ENCODE peak calls at places on chromosomes 7 and 10, in five cellular contexts. Z is lower lobe of right lung, Y is H9, C is brain microvascular endothelial cell, E is substantia nigra. O is an unnamed sample.

GRCh38 chr7:112970771-112971170 is 115.9 kb downstream of the GPR85 start:
- DNase-seq in Z (no peak), Y (no peak), C (no peak), E (no peak), O (no peak)

GRCh38 chr7:131302876-131303707 is 24.6 kb upstream of the MKLN1 start:
- DNase-seq in Z (no peak), Y (peak; percentile 66), C (no peak), E (no peak), O (no peak)

GRCh38 chr7:33832326-33832725 is 73.0 kb upstream of the BMPER start:
- DNase-seq in Z (no peak), Y (no peak), C (no peak), E (no peak), O (no peak)

GRCh38 chr7:79531116-79531515 is 77.6 kb upstream of the MAGI2 start:
- DNase-seq in Z (no peak), Y (no peak), C (no peak), E (no peak), O (no peak)

GRCh38 chr10:126561499-126562208 is 108.8 kb downstream of the C10orf90 start:
- DNase-seq in Z (no peak), Y (no peak), C (no peak), E (peak; percentile 70), O (no peak)

GRCh38 chr10:76430330-76430729 is 998.9 kb downstream of the LRMDA start:
- DNase-seq in Z (no peak), Y (no peak), C (no peak), E (no peak), O (no peak)

GRCh38 chr10:32948451-32948850 is 9.6 kb downstream of the ITGB1 start:
- DNase-seq in Z (no peak), Y (no peak), C (no peak), E (no peak), O (no peak)

GRCh38 chr10:5645375-5645774 is 21.0 kb downstream of the ASB13 start:
- DNase-seq in Z (no peak), Y (no peak), C (no peak), E (no peak), O (no peak)

GRCh38 chr10:130246113-130246512 is 109.9 kb downstream of the GLRX3 start:
- DNase-seq in Z (no peak), Y (no peak), C (no peak), E (no peak), O (no peak)

GRCh38 chr10:124106241-124106905 is 13.0 kb upstream of the CHST15 start:
- DNase-seq in Z (peak; percentile 65), Y (no peak), C (peak; percentile 81), E (peak; percentile 12), O (no peak)

GRCh38 chr7:130305677-130306076 is 12.7 kb downstream of the CPA4 start:
- DNase-seq in Z (no peak), Y (no peak), C (no peak), E (no peak), O (no peak)

GRCh38 chr10:101014966-101015581 is 15.5 kb downstream of the LZTS2 start:
- DNase-seq in Z (no peak), Y (no peak), C (peak; percentile 94), E (no peak), O (no peak)

GRCh38 chr10:107616463-107617131 is 452.1 kb upstream of the SORCS1 start:
- DNase-seq in Z (no peak), Y (no peak), C (no peak), E (no peak), O (no peak)

GRCh38 chr7:55556031-55556430 is 16.3 kb downstream of the VOPP1 start:
- DNase-seq in Z (no peak), Y (peak; percentile 49), C (no peak), E (no peak), O (no peak)

GRCh38 chr7:148622887-148623585 is 32.5 kb downstream of the C7orf33 start:
- DNase-seq in Z (no peak), Y (no peak), C (no peak), E (no peak), O (no peak)

GRCh38 chr7:144390481-144390880 is 13.0 kb downstream of the NOBOX start:
- DNase-seq in Z (no peak), Y (peak; percentile 13), C (no peak), E (no peak), O (no peak)

GRCh38 chr7:94654764-94655561 is 970 bp downstream of the SGCE start:
- DNase-seq in Z (no peak), Y (peak; percentile 34), C (peak; percentile 33), E (no peak), O (no peak)

GRCh38 chr10:71750124-71750841 is 23.0 kb downstream of the VSIR start:
- DNase-seq in Z (no peak), Y (no peak), C (no peak), E (no peak), O (no peak)

GRCh38 chr7:131305152-131305551 is 22.5 kb upstream of the MKLN1 start:
- DNase-seq in Z (no peak), Y (no peak), C (no peak), E (no peak), O (no peak)

GRCh38 chr10:29946953-29947700 is 112.3 kb downstream of the JCAD start:
- DNase-seq in Z (no peak), Y (no peak), C (peak; percentile 83), E (no peak), O (no peak)

GRCh38 chr7:118559207-118559606 is 334.7 kb downstream of the ANKRD7 start:
- DNase-seq in Z (no peak), Y (no peak), C (no peak), E (no peak), O (no peak)

GRCh38 chr7:132030161-132030568 is 473.7 kb upstream of the PODXL start:
- DNase-seq in Z (no peak), Y (no peak), C (no peak), E (no peak), O (no peak)

GRCh38 chr10:77673086-77673485 is 35.5 kb upstream of the KCNMA1 start:
- DNase-seq in Z (no peak), Y (no peak), C (peak; percentile 11), E (no peak), O (no peak)

GRCh38 chr7:90980545-90980944 is 283.7 kb upstream of the FZD1 start:
- DNase-seq in Z (no peak), Y (no peak), C (no peak), E (no peak), O (no peak)

GRCh38 chr10:98296514-98296913 is 28.5 kb upstream of the LOXL4 start:
- DNase-seq in Z (no peak), Y (no peak), C (no peak), E (no peak), O (no peak)

GRCh38 chr10:127398140-127398966 is 150.8 kb upstream of the NPS start:
- DNase-seq in Z (no peak), Y (no peak), C (peak; percentile 72), E (no peak), O (peak; percentile 18)

GRCh38 chr7:154480817-154481216 is 428.6 kb downstream of the DPP6 start:
- DNase-seq in Z (no peak), Y (no peak), C (no peak), E (no peak), O (no peak)

DNA sequence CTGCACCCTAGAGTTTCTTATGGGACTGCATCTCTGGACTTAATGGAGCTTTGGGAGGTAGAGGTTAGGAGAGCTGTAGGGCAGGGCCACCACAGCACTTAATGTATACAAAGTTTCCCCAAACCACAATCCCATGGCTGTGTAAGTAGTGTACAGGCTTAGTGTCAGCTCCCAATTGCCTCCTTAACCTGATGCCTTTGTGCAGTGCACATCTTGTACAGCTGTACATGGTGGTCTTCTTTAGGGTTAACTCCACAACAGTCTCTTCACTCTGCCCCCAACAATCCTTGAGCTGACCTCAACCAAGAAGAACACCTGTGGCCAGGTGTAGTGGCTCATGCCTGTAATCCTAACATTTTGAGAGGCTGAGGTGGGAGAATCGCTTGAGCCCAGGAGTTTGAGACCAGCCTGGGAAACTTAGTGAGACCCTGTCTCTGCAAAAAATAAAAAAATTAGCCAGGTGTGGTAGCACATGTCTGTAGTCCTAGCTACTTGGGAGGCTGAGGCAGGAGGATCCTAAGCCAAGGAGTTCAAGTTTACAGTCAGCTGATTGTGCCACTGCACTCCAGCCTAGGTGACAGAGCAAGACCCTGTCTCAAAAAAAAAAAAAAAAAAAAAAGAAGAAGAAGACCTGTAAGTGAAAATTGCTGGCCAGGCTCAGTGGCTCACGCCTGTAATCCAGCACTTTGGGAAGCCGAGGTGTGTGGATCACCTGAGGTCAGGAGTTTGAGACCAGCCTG is 6.8 kb downstream of the PLAU start:
- DNase-seq in Z (no peak), Y (no peak), C (no peak), E (no peak), O (no peak)
- H3K27ac ChIP-seq in Z (no peak overlapping the region), Y (no peak overlapping the region), C (no peak overlapping the region), E (no peak overlapping the region), O (no peak overlapping the region)

DNA sequence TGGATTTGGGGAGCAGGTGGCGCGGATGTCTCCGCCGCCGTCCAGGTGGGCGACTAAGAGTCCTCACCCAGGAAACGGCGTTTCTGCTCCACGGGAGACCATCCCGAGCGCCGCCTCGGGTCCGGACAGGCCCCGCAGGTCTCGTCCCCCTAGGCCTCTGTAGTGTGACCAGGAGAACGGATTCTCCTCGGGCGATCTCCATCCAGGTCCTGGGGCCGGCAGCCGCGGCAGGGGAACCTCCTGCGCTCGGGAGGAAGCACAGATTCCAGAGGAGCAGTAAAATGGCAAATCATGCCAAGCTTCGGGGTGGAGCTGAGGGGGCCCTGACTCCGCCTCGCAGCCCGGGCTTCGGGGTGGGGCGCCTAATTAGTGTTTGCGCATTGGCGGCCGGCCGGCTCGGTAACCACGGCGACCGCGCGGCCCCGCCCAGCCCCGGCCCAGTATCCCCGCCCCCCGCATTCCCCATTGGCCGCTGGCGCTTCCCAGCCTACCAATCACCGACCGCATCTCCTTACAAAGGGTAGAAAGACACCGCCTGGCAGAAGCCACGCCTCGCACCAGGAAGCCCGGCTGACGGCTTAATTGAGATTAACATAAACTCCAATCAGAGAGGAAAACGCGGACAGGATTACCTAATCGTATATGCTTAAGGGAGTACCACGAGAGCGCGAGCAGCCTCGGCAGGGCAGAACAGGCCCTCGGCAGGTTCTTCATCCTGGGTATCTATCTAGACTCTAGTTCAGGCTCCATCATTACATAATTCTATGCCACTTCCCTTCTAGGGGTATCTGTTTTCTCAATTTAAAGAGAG is 168.6 kb downstream of the ARHGAP12 start:
- DNase-seq in Z (peak; percentile 97), Y (peak; percentile 98), C (peak; percentile 97), E (peak; percentile 91), O (peak; percentile 97)
- H3K27ac ChIP-seq in Z (peak overlapping the region; percentile 97), Y (no peak overlapping the region), C (peak overlapping the region; percentile 49), E (peak overlapping the region; percentile 94), O (peak overlapping the region; percentile 94)

DNA sequence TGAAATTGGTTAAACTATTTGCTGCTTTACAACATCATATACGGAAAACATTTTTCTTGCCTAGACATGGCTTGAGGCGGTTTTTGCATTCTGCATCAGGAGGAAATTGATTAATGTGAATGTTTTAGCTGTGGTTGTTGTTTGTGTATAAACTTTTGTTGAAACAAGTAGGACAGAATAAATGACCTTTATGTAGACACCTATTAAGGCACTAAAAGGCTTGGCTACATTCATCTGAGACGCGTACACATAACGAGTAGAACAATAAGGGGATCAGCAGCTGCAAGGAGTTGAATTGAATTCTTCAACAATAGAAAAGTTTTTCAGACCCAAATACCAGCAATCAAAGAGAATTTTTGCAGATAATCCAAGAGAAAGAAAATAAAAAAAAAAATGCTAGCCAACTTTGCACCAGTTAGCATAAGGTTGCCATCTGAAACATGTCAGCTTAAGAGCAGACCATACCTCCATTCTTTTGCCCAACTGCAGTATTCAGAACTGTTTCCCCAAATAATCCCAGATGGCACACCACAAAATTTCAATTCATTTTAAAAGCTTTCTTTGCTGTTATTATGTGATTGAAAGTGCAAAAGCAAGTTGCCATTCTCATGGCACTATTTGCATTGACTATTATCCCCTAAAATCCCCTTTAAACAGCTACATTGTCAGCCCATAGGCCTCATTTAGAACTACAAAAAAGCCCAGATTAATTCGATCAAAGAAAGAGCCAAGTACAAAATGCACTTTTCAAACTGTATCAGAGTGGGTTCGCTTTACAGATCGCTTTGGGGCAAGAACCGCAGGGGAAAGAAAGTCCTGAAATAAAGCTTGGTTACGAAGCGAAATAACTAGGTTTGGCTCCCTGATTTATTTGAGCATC is 49.6 kb downstream of the GCC1 start:
- DNase-seq in Z (no peak), Y (no peak), C (no peak), E (no peak), O (no peak)
- H3K27ac ChIP-seq in Z (no peak overlapping the region), Y (no peak overlapping the region), C (no peak overlapping the region), E (no peak overlapping the region), O (no peak overlapping the region)

GRCh38 chr10:129047585-129047984 is 419.5 kb upstream of the MGMT start:
- DNase-seq in Z (no peak), Y (no peak), C (no peak), E (no peak), O (no peak)
- H3K27ac ChIP-seq in Z (no peak overlapping the region), Y (no peak overlapping the region), C (no peak overlapping the region), E (no peak overlapping the region), O (no peak overlapping the region)

O was measured in caudate nucleus.